ENCODE peak calls at places on chromosome 18, in four cellular contexts. One of them, this sample, is unnamed.

GRCh38 chr18:66533693-66534092 is 70.2 kb downstream of the CDH19 start:
- DNase-seq in K562: no peak
- DNase-seq in H1: no peak
- DNase-seq in GM12878: no peak
- DNase-seq in this sample: no peak

GRCh38 chr18:65725421-65726050 is 25.3 kb upstream of the CDH7 start:
- DNase-seq in H1: peak; percentile 67
- DNase-seq in GM12878: no peak
- DNase-seq in K562: no peak
- DNase-seq in this sample: no peak

GRCh38 chr18:48896875-48897511 is 53.8 kb downstream of the SMAD7 start:
- DNase-seq in GM12878: peak; percentile 19
- DNase-seq in K562: peak; percentile 87
- DNase-seq in H1: peak; percentile 70
- DNase-seq in this sample: peak; percentile 17

GRCh38 chr18:69401475-69402218 is 959 bp downstream of the DOK6 start:
- DNase-seq in K562: no peak
- DNase-seq in H1: peak; percentile 54
- DNase-seq in GM12878: no peak
- DNase-seq in this sample: peak; percentile 8

GRCh38 chr18:35828591-35828990 is 143.9 kb upstream of the RMP24 start:
- DNase-seq in H1: no peak
- DNase-seq in K562: no peak
- DNase-seq in GM12878: no peak
- DNase-seq in this sample: no peak

GRCh38 chr18:22550366-22550765 is 132.7 kb upstream of the CTAGE1 start:
- DNase-seq in H1: no peak
- DNase-seq in K562: no peak
- DNase-seq in GM12878: no peak
- DNase-seq in this sample: peak; percentile 56

GRCh38 chr18:77062518-77063003 is 70.0 kb downstream of the MBP start:
- DNase-seq in H1: no peak
- DNase-seq in K562: no peak
- DNase-seq in GM12878: peak; percentile 82
- DNase-seq in this sample: peak; percentile 48

GRCh38 chr18:35051978-35052377 is 10.8 kb downstream of the MAPRE2 start:
- DNase-seq in K562: no peak
- DNase-seq in GM12878: no peak
- DNase-seq in H1: no peak
- DNase-seq in this sample: no peak

GRCh38 chr18:55466789-55467188 is 121.2 kb downstream of the TCF4 start:
- DNase-seq in K562: no peak
- DNase-seq in H1: no peak
- DNase-seq in GM12878: no peak
- DNase-seq in this sample: no peak

GRCh38 chr18:47876813-47877212 is 53.6 kb downstream of the SMAD2 start:
- DNase-seq in K562: no peak
- DNase-seq in H1: no peak
- DNase-seq in GM12878: no peak
- DNase-seq in this sample: no peak

GRCh38 chr18:394997-395383 is 105.5 kb downstream of the COLEC12 start:
- DNase-seq in H1: no peak
- DNase-seq in K562: no peak
- DNase-seq in GM12878: no peak
- DNase-seq in this sample: peak; percentile 75

GRCh38 chr18:12295389-12296086 is 12.5 kb upstream of the TUBB6 start:
- DNase-seq in K562: no peak
- DNase-seq in GM12878: no peak
- DNase-seq in H1: no peak
- DNase-seq in this sample: peak; percentile 28

GRCh38 chr18:56321470-56321869 is 316.9 kb downstream of the TXNL1 start:
- DNase-seq in GM12878: no peak
- DNase-seq in K562: no peak
- DNase-seq in H1: no peak
- DNase-seq in this sample: no peak

GRCh38 chr18:35005963-35006577 is 35.1 kb upstream of the MAPRE2 start:
- DNase-seq in K562: peak; percentile 68
- DNase-seq in GM12878: no peak
- DNase-seq in H1: no peak
- DNase-seq in this sample: peak; percentile 70

GRCh38 chr18:31267823-31268481 is 50.0 kb upstream of the DSG1 start:
- DNase-seq in GM12878: peak; percentile 44
- DNase-seq in H1: no peak
- DNase-seq in K562: no peak
- DNase-seq in this sample: no peak

GRCh38 chr18:6327895-6328623 is 86.7 kb downstream of the L3MBTL4 start:
- DNase-seq in H1: no peak
- DNase-seq in GM12878: no peak
- DNase-seq in K562: no peak
- DNase-seq in this sample: no peak

GRCh38 chr18:57780318-57781127 is 22.6 kb downstream of the ATP8B1 start:
- DNase-seq in H1: no peak
- DNase-seq in GM12878: peak; percentile 17
- DNase-seq in K562: peak; percentile 37
- DNase-seq in this sample: peak; percentile 94

GRCh38 chr18:47917923-47918610 is 12.4 kb downstream of the SMAD2 start:
- DNase-seq in GM12878: no peak
- DNase-seq in K562: no peak
- DNase-seq in H1: no peak
- DNase-seq in this sample: no peak

GRCh38 chr18:44342946-44343345 is 337.7 kb upstream of the SETBP1 start:
- DNase-seq in H1: no peak
- DNase-seq in K562: no peak
- DNase-seq in GM12878: no peak
- DNase-seq in this sample: no peak

GRCh38 chr18:55768255-55768654 is 180.3 kb upstream of the TCF4 start:
- DNase-seq in GM12878: no peak
- DNase-seq in H1: no peak
- DNase-seq in K562: no peak
- DNase-seq in this sample: peak; percentile 36

GRCh38 chr18:61194726-61195125 is 138.5 kb upstream of the CDH20 start:
- DNase-seq in GM12878: no peak
- DNase-seq in H1: no peak
- DNase-seq in K562: no peak
- DNase-seq in this sample: no peak

GRCh38 chr18:75525331-75525730 is 97.8 kb upstream of the SMIM21 start:
- DNase-seq in H1: no peak
- DNase-seq in GM12878: no peak
- DNase-seq in K562: no peak
- DNase-seq in this sample: no peak

GRCh38 chr18:37577051-37577611 is 11.5 kb upstream of the CELF4 start:
- DNase-seq in H1: peak; percentile 69
- DNase-seq in K562: no peak
- DNase-seq in GM12878: no peak
- DNase-seq in this sample: no peak

GRCh38 chr18:67010916-67011315 is 407.0 kb upstream of the CDH19 start:
- DNase-seq in GM12878: no peak
- DNase-seq in K562: no peak
- DNase-seq in H1: no peak
- DNase-seq in this sample: no peak

GRCh38 chr18:47936975-47937374 is 6.5 kb upstream of the SMAD2 start:
- DNase-seq in GM12878: no peak
- DNase-seq in K562: no peak
- DNase-seq in H1: no peak
- DNase-seq in this sample: no peak

GRCh38 chr18:32078845-32079244 is 12.8 kb upstream of the RNF138 start:
- DNase-seq in H1: no peak
- DNase-seq in K562: no peak
- DNase-seq in GM12878: no peak
- DNase-seq in this sample: no peak

GRCh38 chr18:45059695-45060094 is 379.0 kb downstream of the SETBP1 start:
- DNase-seq in K562: peak; percentile 62
- DNase-seq in GM12878: no peak
- DNase-seq in H1: no peak
- DNase-seq in this sample: peak; percentile 88

GRCh38 chr18:49645836-49646235 is 84.0 kb downstream of the LIPG start:
- DNase-seq in K562: no peak
- DNase-seq in GM12878: no peak
- DNase-seq in H1: no peak
- DNase-seq in this sample: peak; percentile 43

GRCh38 chr18:1914489-1914888 is 656.8 kb downstream of the METTL4 start:
- DNase-seq in H1: no peak
- DNase-seq in K562: peak; percentile 11
- DNase-seq in GM12878: no peak
- DNase-seq in this sample: no peak

GRCh38 chr18:49521251-49521650 is 34.2 kb upstream of the C18orf32 start:
- DNase-seq in K562: no peak
- DNase-seq in H1: no peak
- DNase-seq in GM12878: no peak
- DNase-seq in this sample: no peak

GRCh38 chr18:50857694-50858093 is 21.2 kb upstream of the ME2 start:
- DNase-seq in K562: peak; percentile 10
- DNase-seq in GM12878: no peak
- DNase-seq in H1: no peak
- DNase-seq in this sample: no peak

GRCh38 chr18:71398530-71398929 is 1109.7 kb downstream of the SOCS6 start:
- DNase-seq in H1: peak; percentile 52
- DNase-seq in K562: no peak
- DNase-seq in GM12878: no peak
- DNase-seq in this sample: no peak

GRCh38 chr18:22683196-22683676 is 249.9 kb upstream of the RBBP8 start:
- DNase-seq in K562: no peak
- DNase-seq in H1: no peak
- DNase-seq in GM12878: no peak
- DNase-seq in this sample: peak; percentile 93

GRCh38 chr18:21117385-21118135 is 5.9 kb upstream of the ROCK1 start:
- DNase-seq in H1: no peak
- DNase-seq in GM12878: no peak
- DNase-seq in K562: no peak
- DNase-seq in this sample: peak; percentile 92

GRCh38 chr18:78736015-78736690 is 243.5 kb upstream of the SALL3 start:
- DNase-seq in H1: no peak
- DNase-seq in GM12878: no peak
- DNase-seq in K562: no peak
- DNase-seq in this sample: no peak

GRCh38 chr18:63099026-63099840 is 220.3 kb downstream of the BCL2 start:
- DNase-seq in GM12878: no peak
- DNase-seq in K562: no peak
- DNase-seq in H1: no peak
- DNase-seq in this sample: no peak
- H3K4me1 ChIP-seq in GM12878: peaks cover 34% of the 10 kb centered on the region
- H3K4me1 ChIP-seq in K562: no peaks in the 10 kb centered on the region
- H3K4me1 ChIP-seq in H1: no peaks in the 10 kb centered on the region
- H3K4me1 ChIP-seq in this sample: no peaks in the 10 kb centered on the region

DNA sequence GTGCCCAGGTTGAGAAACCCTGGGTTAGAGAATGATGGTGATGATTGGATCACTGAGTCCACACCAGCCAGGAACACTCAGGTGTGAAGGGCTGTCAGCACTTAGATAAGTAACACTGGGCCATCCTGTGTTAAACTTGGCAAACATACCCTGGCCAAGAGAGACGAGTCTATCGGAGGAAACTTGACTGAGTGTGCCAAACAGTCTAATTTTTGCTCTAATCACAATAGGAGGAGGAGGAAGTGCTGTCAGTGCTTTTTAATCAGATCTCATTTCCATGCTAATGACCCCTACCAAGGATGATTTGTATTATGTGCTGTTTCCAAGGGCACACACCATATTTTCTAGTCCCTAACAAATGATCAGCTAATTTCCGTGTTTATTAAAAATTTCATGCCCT is 63.8 kb upstream of the SEC11C start:
- DNase-seq in GM12878: no peak
- DNase-seq in H1: no peak
- DNase-seq in K562: no peak
- DNase-seq in this sample: no peak
- TF ChIP-seq CHD1 in GM12878: no peak
- TF ChIP-seq CHD1 in H1: no peak
- TF ChIP-seq CHD1 in K562: no peak
- TF ChIP-seq CHD1 in this sample: no peak

GRCh38 chr18:41820784-41821183 is 134.2 kb upstream of the PIK3C3 start:
- DNase-seq in GM12878: no peak
- DNase-seq in H1: no peak
- DNase-seq in K562: no peak
- DNase-seq in this sample: no peak

GRCh38 chr18:41814651-41815050 is 140.4 kb upstream of the PIK3C3 start:
- DNase-seq in H1: no peak
- DNase-seq in K562: no peak
- DNase-seq in GM12878: no peak
- DNase-seq in this sample: no peak

GRCh38 chr18:41818381-41819355 is 136.4 kb upstream of the PIK3C3 start:
- DNase-seq in K562: no peak
- DNase-seq in H1: no peak
- DNase-seq in GM12878: no peak
- DNase-seq in this sample: no peak
- TF ChIP-seq RFX5 in K562: no peak
- TF ChIP-seq RFX5 in H1: no peak
- TF ChIP-seq RFX5 in GM12878: no peak
- TF ChIP-seq RFX5 in this sample: no peak

GRCh38 chr18:3345885-3346284 is 84.0 kb downstream of the MYL12B start:
- DNase-seq in K562: no peak
- DNase-seq in H1: no peak
- DNase-seq in GM12878: no peak
- DNase-seq in this sample: peak; percentile 16

GRCh38 chr18:3345452-3345851 is 83.5 kb downstream of the MYL12B start:
- DNase-seq in K562: no peak
- DNase-seq in H1: no peak
- DNase-seq in GM12878: no peak
- DNase-seq in this sample: peak; percentile 36

GRCh38 chr18:3347286-3347803 is 85.4 kb downstream of the MYL12B start:
- DNase-seq in GM12878: no peak
- DNase-seq in K562: no peak
- DNase-seq in H1: no peak
- DNase-seq in this sample: no peak

GRCh38 chr18:3350021-3350420 is 88.1 kb downstream of the MYL12B start:
- DNase-seq in GM12878: no peak
- DNase-seq in H1: no peak
- DNase-seq in K562: no peak
- DNase-seq in this sample: no peak

GRCh38 chr18:3346487-3346886 is 84.6 kb downstream of the MYL12B start:
- DNase-seq in GM12878: no peak
- DNase-seq in H1: no peak
- DNase-seq in K562: no peak
- DNase-seq in this sample: peak; percentile 47
- H3K4me1 ChIP-seq in GM12878: no peaks in the 10 kb centered on the region
- H3K4me1 ChIP-seq in H1: no peaks in the 10 kb centered on the region
- H3K4me1 ChIP-seq in K562: no peaks in the 10 kb centered on the region
- H3K4me1 ChIP-seq in this sample: peaks cover 6% of the 10 kb centered on the region